ENCODE peak calls at places on chromosomes 12 and 14, in five cellular contexts. J, K, T, F and P are unnamed samples.

GRCh38 chr12:121560392-121561021 is 20.3 kb downstream of the KDM2B start:
- DNase-seq in J (no peak), K (peak), T (no peak), F (no peak), P (no peak)

GRCh38 chr12:1509703-1510395 is 84.5 kb downstream of the FBXL14 start:
- DNase-seq in J (no peak), K (no peak), T (no peak), F (no peak), P (no peak)

GRCh38 chr12:53867216-53868012 is 71.2 kb upstream of the HOXC13 start:
- DNase-seq in J (no peak), K (no peak), T (no peak), F (no peak), P (no peak)

GRCh38 chr12:127165567-127166392 is 1101.2 kb upstream of the TMEM132C start:
- DNase-seq in J (peak), K (peak), T (peak), F (peak), P (peak)

GRCh38 chr12:98983647-98984046 is 338.6 kb downstream of the APAF1 start:
- DNase-seq in J (no peak), K (peak), T (no peak), F (no peak), P (no peak)

GRCh38 chr12:124551268-124552144 is 15.9 kb downstream of the NCOR2 start:
- DNase-seq in J (peak), K (no peak), T (no peak), F (no peak), P (peak)

GRCh38 chr12:99195474-99195873 is 452.1 kb upstream of the GARIN6 start:
- DNase-seq in J (no peak), K (no peak), T (no peak), F (no peak), P (no peak)

GRCh38 chr14:23061995-23062394 is 4.7 kb upstream of the CDH24 start:
- DNase-seq in J (no peak), K (no peak), T (no peak), F (peak), P (no peak)

GRCh38 chr12:95674631-95675030 is 115.9 kb downstream of the NTN4 start:
- DNase-seq in J (no peak), K (no peak), T (no peak), F (no peak), P (peak)

GRCh38 chr12:25682421-25682820 is 129.3 kb upstream of the LMNTD1 start:
- DNase-seq in J (no peak), K (no peak), T (no peak), F (no peak), P (no peak)

GRCh38 chr12:25681580-25681979 is 128.5 kb upstream of the LMNTD1 start:
- DNase-seq in J (no peak), K (no peak), T (no peak), F (no peak), P (no peak)

GRCh38 chr12:25675808-25676207 is 122.7 kb upstream of the LMNTD1 start:
- DNase-seq in J (no peak), K (no peak), T (no peak), F (no peak), P (no peak)

DNA sequence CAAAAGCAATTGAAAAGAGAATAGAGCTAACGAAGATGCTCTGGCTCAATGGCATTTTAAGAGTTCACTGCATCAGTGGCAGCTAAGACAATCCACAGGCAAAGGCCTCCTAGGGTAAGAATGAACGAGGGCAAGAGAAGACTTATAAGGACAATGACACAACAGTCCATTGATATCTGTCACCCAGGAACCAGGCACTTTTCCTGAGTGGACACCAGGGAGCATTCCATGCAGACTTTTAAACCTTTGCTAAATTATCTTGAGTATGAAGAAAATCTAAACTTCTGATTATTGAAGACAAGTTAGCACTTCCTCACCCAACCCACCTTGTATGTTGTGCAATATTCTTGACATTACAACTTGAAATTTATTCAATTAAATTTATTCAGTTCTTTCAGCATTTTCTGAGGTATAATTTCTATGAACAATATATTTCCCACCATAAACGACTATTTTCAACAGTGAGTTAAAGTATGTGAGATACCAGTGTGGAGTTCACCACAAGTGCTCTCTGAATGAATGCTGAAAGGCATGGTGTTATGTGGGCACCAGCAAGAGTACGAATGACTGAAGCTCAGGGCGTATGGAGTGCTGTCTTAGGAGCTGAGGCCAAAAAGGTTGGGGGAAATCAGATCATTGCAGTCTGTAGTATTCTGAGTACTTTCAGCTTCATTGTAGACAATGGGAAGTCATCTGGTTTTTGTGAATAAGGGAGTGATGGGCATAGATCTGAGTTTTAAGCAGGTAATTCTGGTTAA is 124.3 kb upstream of the LMNTD1 start:
- DNase-seq in J (no peak), K (no peak), T (no peak), F (no peak), P (no peak)
- TF ChIP-seq CTCF in J (no peak), K (no peak), T (no peak), F (no peak), P (no peak)

DNA sequence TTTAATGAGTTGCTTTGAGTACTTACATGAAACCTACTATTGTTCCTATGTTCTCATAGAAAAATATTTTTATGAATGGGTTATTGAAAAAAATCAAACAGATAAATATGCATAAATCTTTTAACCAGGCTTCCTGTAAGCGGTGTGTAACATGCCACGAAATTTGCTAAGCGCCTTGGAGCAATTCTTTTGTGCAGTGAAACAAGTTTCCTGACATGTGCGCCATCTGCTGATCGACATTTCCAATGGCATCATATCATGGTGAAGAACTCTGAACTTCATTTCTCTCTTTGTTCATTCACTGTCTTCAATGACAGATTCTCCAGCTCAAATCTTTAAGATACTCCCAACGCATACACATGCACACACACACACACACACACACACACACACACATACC is 145.6 kb upstream of the NAV3 start:
- DNase-seq in J (peak), K (peak), T (no peak), F (peak), P (peak)
- TF ChIP-seq CTCF in J (peak), K (peak), T (no peak), F (peak), P (peak)

GRCh38 chr12:13210543-13211190 is 14.1 kb downstream of the EMP1 start:
- DNase-seq in J (no peak), K (no peak), T (no peak), F (no peak), P (no peak)

GRCh38 chr12:13206560-13206897 is 10.0 kb downstream of the EMP1 start:
- DNase-seq in J (no peak), K (no peak), T (no peak), F (no peak), P (no peak)

GRCh38 chr12:13210022-13210539 is 13.6 kb downstream of the EMP1 start:
- DNase-seq in J (no peak), K (no peak), T (no peak), F (no peak), P (no peak)

GRCh38 chr12:13209279-13210021 is 12.9 kb downstream of the EMP1 start:
- DNase-seq in J (no peak), K (no peak), T (no peak), F (no peak), P (no peak)

DNA sequence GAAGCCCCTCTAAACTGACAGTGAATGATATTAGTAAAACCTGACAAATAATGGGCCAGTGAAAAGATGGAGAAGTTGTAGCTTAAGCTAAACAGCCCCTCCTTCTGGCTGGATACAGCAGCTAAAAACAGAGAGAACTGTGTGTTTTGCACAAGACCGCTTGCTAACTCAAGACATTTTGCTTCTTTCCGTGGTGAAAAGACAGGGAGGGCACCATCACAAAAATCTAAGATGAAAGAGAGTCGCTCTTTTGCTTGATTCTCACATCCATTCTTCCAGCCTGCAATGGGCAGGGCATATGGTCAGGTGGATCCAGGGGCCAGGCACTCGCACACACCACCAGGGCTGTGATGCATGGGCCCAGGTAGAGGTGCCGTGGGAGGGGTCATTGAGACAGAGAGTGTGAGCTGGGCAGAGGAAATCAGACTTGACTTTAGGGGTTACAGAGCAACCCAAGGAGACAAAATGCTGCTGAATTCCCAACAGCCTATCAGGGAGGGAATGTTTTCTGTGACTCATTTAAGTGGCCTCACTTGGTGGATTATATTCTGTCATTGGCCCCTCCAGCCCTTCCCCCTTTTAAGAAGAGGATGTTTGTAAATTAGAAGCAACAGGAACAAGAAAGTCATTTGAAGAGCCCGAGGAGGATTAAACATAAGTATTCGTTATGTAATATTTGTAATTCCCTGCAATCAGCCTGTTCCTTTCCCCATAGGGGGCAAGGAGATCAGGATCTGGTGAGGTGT is 12.2 kb downstream of the EMP1 start:
- DNase-seq in J (no peak), K (no peak), T (no peak), F (no peak), P (peak)
- TF ChIP-seq CTCF in J (no peak), K (peak), T (no peak), F (no peak), P (peak)

DNA sequence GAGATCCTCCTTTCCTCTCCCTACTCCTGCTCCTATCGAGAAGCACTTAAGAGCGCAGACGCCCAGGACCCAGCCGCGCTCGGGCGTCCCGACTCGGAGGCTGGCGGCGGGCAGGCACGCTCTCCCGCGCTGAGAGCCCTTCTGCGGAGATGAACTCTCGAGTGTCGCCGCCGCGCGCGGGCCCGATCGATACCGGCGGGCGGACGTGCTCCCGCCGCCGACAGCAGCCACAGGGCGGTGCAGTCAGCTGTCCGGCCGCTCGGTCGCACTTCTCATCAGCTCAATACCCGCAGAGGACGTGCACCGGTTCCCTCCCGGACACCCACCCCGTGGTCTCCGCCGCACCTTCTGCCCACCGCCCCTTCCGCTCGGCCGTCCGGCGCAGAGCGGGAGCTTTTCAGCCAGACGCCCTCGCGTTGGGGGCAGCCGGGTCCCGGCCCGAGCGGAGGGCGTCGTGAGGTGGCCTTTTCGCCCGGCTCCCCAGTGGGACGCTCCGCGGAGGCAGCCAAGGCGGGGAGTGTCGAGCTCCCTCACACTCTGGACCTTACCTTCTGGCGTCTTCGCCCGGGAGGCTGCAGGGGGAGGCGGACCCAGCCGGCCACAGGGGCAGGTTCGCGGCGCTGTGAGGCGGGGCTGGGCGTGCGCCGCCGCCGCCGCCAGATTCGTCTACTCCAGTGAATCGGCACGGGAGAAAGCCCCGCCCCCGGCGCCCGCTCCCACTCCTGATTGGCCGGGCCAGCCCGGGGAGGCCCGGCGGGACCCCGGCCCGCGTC is 421 bp upstream of the INSM2 start:
- DNase-seq in J (peak), K (peak), T (no peak), F (peak), P (peak)
- TF ChIP-seq CTCF in J (no peak), K (no peak), T (no peak), F (no peak), P (no peak)